ENCODE peak calls at places on chromosomes 7 and 10, in six cellular contexts. One of them, this sample, is unnamed.

GRCh38 chr7:115844857-115845256 is 185.7 kb downstream of the TFEC start:
- DNase-seq in PC-3: no peak
- DNase-seq in GM23248: peak; percentile 13
- DNase-seq in neural progenitor cell: no peak
- DNase-seq in K562: no peak
- DNase-seq in endothelial cell of umbilical vein: peak; percentile 6
- DNase-seq in this sample: no peak

GRCh38 chr10:93403152-93403551 is 79.0 kb downstream of the MYOF start:
- DNase-seq in GM23248: no peak
- DNase-seq in PC-3: no peak
- DNase-seq in K562: no peak
- DNase-seq in endothelial cell of umbilical vein: no peak
- DNase-seq in neural progenitor cell: no peak
- DNase-seq in this sample: no peak

GRCh38 chr7:141483044-141483443 is 68.2 kb upstream of the AGK start:
- DNase-seq in GM23248: no peak
- DNase-seq in endothelial cell of umbilical vein: no peak
- DNase-seq in K562: no peak
- DNase-seq in neural progenitor cell: no peak
- DNase-seq in PC-3: peak; percentile 19
- DNase-seq in this sample: no peak

GRCh38 chr10:112898540-112899395 is 51.3 kb upstream of the TCF7L2 start:
- DNase-seq in PC-3: no peak
- DNase-seq in GM23248: peak; percentile 60
- DNase-seq in neural progenitor cell: peak; percentile 83
- DNase-seq in endothelial cell of umbilical vein: peak; percentile 35
- DNase-seq in K562: no peak
- DNase-seq in this sample: no peak

GRCh38 chr10:118850418-118851061 is 95.8 kb upstream of the CACUL1 start:
- DNase-seq in endothelial cell of umbilical vein: peak; percentile 48
- DNase-seq in GM23248: peak; percentile 80
- DNase-seq in K562: peak; percentile 40
- DNase-seq in neural progenitor cell: peak; percentile 87
- DNase-seq in PC-3: peak; percentile 65
- DNase-seq in this sample: peak; percentile 73

GRCh38 chr7:135190703-135191102 is 20.2 kb upstream of the CYREN start:
- DNase-seq in K562: no peak
- DNase-seq in PC-3: no peak
- DNase-seq in neural progenitor cell: no peak
- DNase-seq in GM23248: no peak
- DNase-seq in endothelial cell of umbilical vein: no peak
- DNase-seq in this sample: no peak

GRCh38 chr10:27819781-27820531 is 74.3 kb upstream of the MKX start:
- DNase-seq in GM23248: peak; percentile 76
- DNase-seq in neural progenitor cell: no peak
- DNase-seq in PC-3: peak; percentile 53
- DNase-seq in endothelial cell of umbilical vein: no peak
- DNase-seq in K562: no peak
- DNase-seq in this sample: no peak

GRCh38 chr10:126663880-126664279 is 6.6 kb downstream of the C10orf90 start:
- DNase-seq in neural progenitor cell: no peak
- DNase-seq in PC-3: peak; percentile 64
- DNase-seq in endothelial cell of umbilical vein: no peak
- DNase-seq in GM23248: peak; percentile 89
- DNase-seq in K562: no peak
- DNase-seq in this sample: peak; percentile 37

GRCh38 chr7:104627516-104627915 is 299.1 kb downstream of the LHFPL3 start:
- DNase-seq in endothelial cell of umbilical vein: peak; percentile 27
- DNase-seq in GM23248: peak; percentile 63
- DNase-seq in neural progenitor cell: peak; percentile 67
- DNase-seq in PC-3: peak; percentile 49
- DNase-seq in K562: no peak
- DNase-seq in this sample: peak; percentile 50

GRCh38 chr10:3873728-3874461 is 88.9 kb upstream of the KLF6 start:
- DNase-seq in GM23248: peak; percentile 80
- DNase-seq in endothelial cell of umbilical vein: peak; percentile 64
- DNase-seq in neural progenitor cell: peak; percentile 38
- DNase-seq in K562: peak; percentile 39
- DNase-seq in PC-3: no peak
- DNase-seq in this sample: peak; percentile 25

GRCh38 chr7:30886608-30887011 is 25.0 kb upstream of the AQP1 start:
- DNase-seq in endothelial cell of umbilical vein: peak; percentile 89
- DNase-seq in neural progenitor cell: no peak
- DNase-seq in PC-3: no peak
- DNase-seq in GM23248: peak; percentile 48
- DNase-seq in K562: no peak
- DNase-seq in this sample: no peak

GRCh38 chr7:528451-528850 is 8.8 kb upstream of the PDGFA start:
- DNase-seq in neural progenitor cell: no peak
- DNase-seq in PC-3: no peak
- DNase-seq in K562: no peak
- DNase-seq in endothelial cell of umbilical vein: no peak
- DNase-seq in GM23248: no peak
- DNase-seq in this sample: no peak

GRCh38 chr7:151088019-151088855 is 2.0 kb downstream of the AGAP3 start:
- DNase-seq in PC-3: peak; percentile 20
- DNase-seq in GM23248: peak; percentile 75
- DNase-seq in endothelial cell of umbilical vein: peak; percentile 39
- DNase-seq in K562: no peak
- DNase-seq in neural progenitor cell: peak; percentile 37
- DNase-seq in this sample: no peak

GRCh38 chr10:13633689-13634088 is 46.9 kb downstream of the PRPF18 start:
- DNase-seq in neural progenitor cell: peak; percentile 55
- DNase-seq in PC-3: no peak
- DNase-seq in endothelial cell of umbilical vein: no peak
- DNase-seq in GM23248: no peak
- DNase-seq in K562: peak; percentile 20
- DNase-seq in this sample: no peak

GRCh38 chr10:43409385-43410109 is 561 bp upstream of the HNRNPF start:
- DNase-seq in PC-3: peak; percentile 39
- DNase-seq in GM23248: peak; percentile 42
- DNase-seq in endothelial cell of umbilical vein: peak; percentile 28
- DNase-seq in neural progenitor cell: no peak
- DNase-seq in K562: no peak
- DNase-seq in this sample: no peak

GRCh38 chr10:99234739-99235468 is 748 bp downstream of the HPSE2 start:
- DNase-seq in K562: no peak
- DNase-seq in GM23248: peak; percentile 24
- DNase-seq in PC-3: no peak
- DNase-seq in neural progenitor cell: peak; percentile 58
- DNase-seq in endothelial cell of umbilical vein: no peak
- DNase-seq in this sample: no peak
- TF ChIP-seq EZH2 in K562: no peak
- TF ChIP-seq EZH2 in GM23248: peak; percentile 54
- TF ChIP-seq EZH2 in PC-3: no peak
- TF ChIP-seq EZH2 in neural progenitor cell: no peak
- TF ChIP-seq EZH2 in endothelial cell of umbilical vein: peak; percentile 8
- TF ChIP-seq EZH2 in this sample: no peak

GRCh38 chr7:64636386-64636785 is 29.5 kb upstream of the ZNF107 start:
- DNase-seq in GM23248: no peak
- DNase-seq in PC-3: no peak
- DNase-seq in K562: peak; percentile 12
- DNase-seq in neural progenitor cell: no peak
- DNase-seq in endothelial cell of umbilical vein: no peak
- DNase-seq in this sample: no peak
- H3K9me3 ChIP-seq in GM23248: no peaks in the 10 kb centered on the region
- H3K9me3 ChIP-seq in PC-3: peaks cover 12% of the 10 kb centered on the region
- H3K9me3 ChIP-seq in K562: peaks cover 8% of the 10 kb centered on the region
- H3K9me3 ChIP-seq in neural progenitor cell: peaks cover 20% of the 10 kb centered on the region
- H3K9me3 ChIP-seq in endothelial cell of umbilical vein: no peaks in the 10 kb centered on the region
- H3K9me3 ChIP-seq in this sample: peaks cover 10% of the 10 kb centered on the region

DNA sequence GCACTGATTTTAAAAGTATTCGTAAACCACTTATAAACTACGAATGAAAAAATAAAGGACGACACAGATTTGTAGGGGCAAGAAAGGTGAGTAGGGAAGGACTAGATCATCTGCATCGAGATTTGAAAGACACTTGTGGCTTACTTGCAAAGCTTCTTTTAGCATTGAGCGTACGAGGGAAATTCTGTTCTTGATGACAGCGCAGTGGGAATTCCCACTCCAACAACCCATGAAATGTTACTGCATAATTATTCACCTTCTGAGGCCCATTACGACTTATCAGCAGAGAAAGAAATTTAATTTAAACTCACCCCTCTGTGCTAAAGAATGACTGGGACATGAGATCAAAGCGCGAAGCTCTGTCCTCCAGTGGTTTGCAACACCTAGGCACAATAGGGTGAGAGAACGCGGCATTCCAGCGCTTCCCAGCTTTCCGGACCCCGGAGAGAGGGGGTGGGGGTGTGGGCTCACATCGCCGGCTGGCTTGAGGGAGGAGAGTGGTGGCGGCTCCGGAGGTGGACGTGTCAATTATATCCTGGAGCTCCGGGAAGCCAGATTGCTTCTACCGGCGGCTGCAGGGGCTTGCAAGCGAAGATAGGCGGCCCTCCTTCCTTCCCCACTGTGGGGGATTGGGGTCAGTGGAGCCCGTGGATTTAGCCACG is 10.3 kb downstream of the SP8 start:
- DNase-seq in GM23248: no peak
- DNase-seq in neural progenitor cell: peak; percentile 82
- DNase-seq in endothelial cell of umbilical vein: no peak
- DNase-seq in K562: no peak
- DNase-seq in PC-3: no peak
- DNase-seq in this sample: no peak
- TF ChIP-seq EZH2 in GM23248: no peak
- TF ChIP-seq EZH2 in neural progenitor cell: no peak
- TF ChIP-seq EZH2 in endothelial cell of umbilical vein: peak; percentile 82
- TF ChIP-seq EZH2 in K562: no peak
- TF ChIP-seq EZH2 in PC-3: no peak
- TF ChIP-seq EZH2 in this sample: peak; percentile 19

GRCh38 chr10:1408656-1409358 is 328.5 kb downstream of the ADARB2 start:
- DNase-seq in K562: no peak
- DNase-seq in endothelial cell of umbilical vein: no peak
- DNase-seq in PC-3: no peak
- DNase-seq in neural progenitor cell: no peak
- DNase-seq in GM23248: no peak
- DNase-seq in this sample: no peak
- H3K9me3 ChIP-seq in K562: no peaks in the 10 kb centered on the region
- H3K9me3 ChIP-seq in endothelial cell of umbilical vein: peaks cover 6% of the 10 kb centered on the region
- H3K9me3 ChIP-seq in PC-3: no peaks in the 10 kb centered on the region
- H3K9me3 ChIP-seq in neural progenitor cell: no peaks in the 10 kb centered on the region
- H3K9me3 ChIP-seq in GM23248: no peaks in the 10 kb centered on the region
- H3K9me3 ChIP-seq in this sample: no peaks in the 10 kb centered on the region

GRCh38 chr7:1667566-1668485 is 2.3 kb upstream of the ELFN1 start:
- DNase-seq in neural progenitor cell: peak; percentile 78
- DNase-seq in PC-3: no peak
- DNase-seq in endothelial cell of umbilical vein: no peak
- DNase-seq in K562: peak; percentile 65
- DNase-seq in GM23248: no peak
- DNase-seq in this sample: no peak
- TF ChIP-seq EZH2 in neural progenitor cell: no peak
- TF ChIP-seq EZH2 in PC-3: no peak
- TF ChIP-seq EZH2 in endothelial cell of umbilical vein: no peak
- TF ChIP-seq EZH2 in K562: no peak
- TF ChIP-seq EZH2 in GM23248: no peak
- TF ChIP-seq EZH2 in this sample: peak; percentile 5

GRCh38 chr7:102318482-102318971 is 31.9 kb downstream of the SH2B2 start:
- DNase-seq in GM23248: peak; percentile 18
- DNase-seq in endothelial cell of umbilical vein: peak; percentile 65
- DNase-seq in K562: peak; percentile 37
- DNase-seq in PC-3: peak; percentile 40
- DNase-seq in neural progenitor cell: no peak
- DNase-seq in this sample: no peak

GRCh38 chr7:102320181-102320580 is 33.5 kb downstream of the SH2B2 start:
- DNase-seq in neural progenitor cell: no peak
- DNase-seq in endothelial cell of umbilical vein: no peak
- DNase-seq in PC-3: no peak
- DNase-seq in K562: no peak
- DNase-seq in GM23248: no peak
- DNase-seq in this sample: no peak

GRCh38 chr7:102319671-102320070 is 33.0 kb downstream of the SH2B2 start:
- DNase-seq in neural progenitor cell: no peak
- DNase-seq in K562: no peak
- DNase-seq in GM23248: no peak
- DNase-seq in endothelial cell of umbilical vein: no peak
- DNase-seq in PC-3: no peak
- DNase-seq in this sample: no peak

GRCh38 chr7:102313997-102314780 is 27.5 kb downstream of the SH2B2 start:
- DNase-seq in endothelial cell of umbilical vein: no peak
- DNase-seq in K562: no peak
- DNase-seq in neural progenitor cell: no peak
- DNase-seq in GM23248: no peak
- DNase-seq in PC-3: no peak
- DNase-seq in this sample: no peak

DNA sequence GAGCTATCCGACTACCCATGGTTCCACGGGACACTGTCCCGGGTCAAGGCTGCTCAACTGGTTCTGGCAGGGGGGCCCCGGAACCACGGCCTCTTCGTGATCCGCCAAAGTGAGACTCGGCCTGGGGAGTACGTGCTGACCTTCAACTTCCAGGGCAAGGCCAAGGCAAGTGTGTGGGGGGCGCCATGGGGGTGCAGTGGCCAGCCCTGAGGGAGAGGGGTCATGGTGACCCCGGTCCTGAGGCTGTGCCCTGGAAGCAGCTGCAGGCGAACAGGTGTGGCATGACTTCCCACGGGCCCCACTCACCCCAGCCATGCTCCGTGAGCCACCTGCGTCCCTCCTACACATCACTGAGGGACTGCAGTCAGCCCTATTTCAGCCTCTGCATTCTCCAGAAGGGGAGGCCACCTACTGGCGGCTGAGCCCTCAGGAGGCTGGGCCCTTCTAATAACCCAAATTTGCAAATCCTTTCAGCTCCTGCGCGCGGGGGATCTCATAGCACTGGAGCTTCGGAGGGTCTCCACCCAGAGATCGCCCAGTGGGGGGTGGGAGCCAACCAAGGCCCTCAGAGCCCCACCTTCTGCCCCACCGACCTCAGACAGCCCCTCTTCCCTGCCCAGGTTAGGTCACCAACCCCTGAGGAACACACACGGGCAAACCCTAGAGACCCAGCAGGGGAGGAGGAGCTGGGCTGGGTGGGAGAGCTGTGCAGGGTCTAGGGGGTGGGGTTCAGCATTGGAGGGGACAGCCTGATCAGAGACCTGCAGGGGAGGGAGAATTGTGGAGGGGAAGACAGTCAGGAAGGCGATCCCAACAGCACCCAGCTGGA is 30.8 kb downstream of the SH2B2 start:
- DNase-seq in endothelial cell of umbilical vein: no peak
- DNase-seq in GM23248: no peak
- DNase-seq in K562: peak; percentile 41
- DNase-seq in neural progenitor cell: no peak
- DNase-seq in PC-3: no peak
- DNase-seq in this sample: no peak
- H3K9me3 ChIP-seq in endothelial cell of umbilical vein: no peaks in the 10 kb centered on the region
- H3K9me3 ChIP-seq in GM23248: no peaks in the 10 kb centered on the region
- H3K9me3 ChIP-seq in K562: no peaks in the 10 kb centered on the region
- H3K9me3 ChIP-seq in neural progenitor cell: no peaks in the 10 kb centered on the region
- H3K9me3 ChIP-seq in PC-3: no peaks in the 10 kb centered on the region
- H3K9me3 ChIP-seq in this sample: no peaks in the 10 kb centered on the region

This sample was measured in A673.